ENCODE peak calls at places on chromosomes 13 and 19, in seven cellular contexts. H is gastroesophageal sphincter; M is PC-3; D is activated naive CD8-positive, alpha-beta T cell treated with anti-CD3 and anti-CD28 coated beads, Interleukin-2, amount 50 U/mL, for 24 hours; K is heart right ventricle; Z is left colon; J is activated naive CD4-positive, alpha-beta T cell treated with anti-CD3 and anti-CD28 coated beads, Interleukin-2, amount 50 U/mL, for 72 hours. I is an unnamed sample.

GRCh38 chr13:24822640-24823039 is 58.7 kb downstream of the RNF17 start:
- ATAC-seq in J (no peak), Z (no peak), K (no peak), M (no peak), D (no peak), H (no peak), I (no peak)

GRCh38 chr13:45621950-45622349 is 6.4 kb upstream of the ERICH6B start:
- ATAC-seq in J (no peak), K (no peak), Z (no peak), D (no peak), M (no peak), H (no peak), I (no peak)

GRCh38 chr19:38899447-38900219 is at the start of the genes NFKBIB and SIRT2:
- ATAC-seq in H (peak), D (peak), M (peak), K (peak), Z (peak), J (peak), I (peak)

GRCh38 chr19:31253816-31254551 is 95.3 kb downstream of the TSHZ3 start:
- ATAC-seq in D (no peak), M (no peak), Z (no peak), H (peak), J (no peak), K (no peak), I (no peak)

GRCh38 chr19:57245959-57246358 is 5.5 kb downstream of the ZNF805 start:
- ATAC-seq in H (no peak), J (no peak), M (no peak), Z (no peak), D (no peak), K (no peak), I (no peak)

GRCh38 chr13:97239943-97240788 is 18.0 kb downstream of the MBNL2 start:
- ATAC-seq in D (no peak), Z (peak), H (no peak), K (no peak), J (no peak), M (no peak), I (no peak)

GRCh38 chr13:52405369-52405766 is 604 bp downstream of the THSD1 start:
- ATAC-seq in H (no peak), Z (no peak), K (peak), D (no peak), J (no peak), M (peak), I (peak)

GRCh38 chr13:59346861-59347470 is 816.8 kb downstream of the DIAPH3 start:
- ATAC-seq in K (no peak), J (no peak), D (no peak), M (no peak), Z (no peak), H (no peak), I (no peak)

GRCh38 chr13:97225533-97225932 is 3.4 kb downstream of the MBNL2 start:
- ATAC-seq in M (no peak), K (no peak), J (no peak), D (no peak), H (no peak), Z (no peak), I (no peak)

I was measured in SK-N-SH treated with all-trans-retinoic acid at 6 μM for 48 hours.